ENCODE peak calls at places on chromosomes 6 and 20, in seven cellular contexts. One of them, this sample, is unnamed.
A peak's percentile ranks its signal among the peaks of the same experiment; 100 is the strongest.

GRCh38 chr20:53795170-53795569 is 201.5 kb upstream of the ZNF217 start:
- DNase-seq in H1: no peak
- DNase-seq in GM12878: no peak
- DNase-seq in GM12891: no peak
- DNase-seq in HepG2: no peak
- DNase-seq in SK-N-SH: no peak
- DNase-seq in K562: no peak
- DNase-seq in this sample: no peak

GRCh38 chr6:49806145-49806544 is 19.1 kb upstream of the PGK2 start:
- DNase-seq in HepG2: no peak
- DNase-seq in GM12891: no peak
- DNase-seq in H1: no peak
- DNase-seq in K562: no peak
- DNase-seq in GM12878: no peak
- DNase-seq in SK-N-SH: no peak
- DNase-seq in this sample: no peak

GRCh38 chr6:133947302-133947900 is 5.6 kb upstream of the TBPL1 start:
- DNase-seq in GM12891: no peak
- DNase-seq in H1: no peak
- DNase-seq in SK-N-SH: no peak
- DNase-seq in K562: no peak
- DNase-seq in HepG2: no peak
- DNase-seq in GM12878: no peak
- DNase-seq in this sample: no peak

GRCh38 chr6:116012471-116012949 is 48.2 kb downstream of the FRK start:
- DNase-seq in GM12878: no peak
- DNase-seq in HepG2: peak; percentile 25
- DNase-seq in SK-N-SH: no peak
- DNase-seq in K562: no peak
- DNase-seq in GM12891: no peak
- DNase-seq in H1: no peak
- DNase-seq in this sample: no peak

GRCh38 chr6:10404799-10405524 is 9.9 kb downstream of the TFAP2A start:
- DNase-seq in GM12891: no peak
- DNase-seq in K562: no peak
- DNase-seq in GM12878: no peak
- DNase-seq in HepG2: no peak
- DNase-seq in H1: no peak
- DNase-seq in SK-N-SH: no peak
- DNase-seq in this sample: no peak

GRCh38 chr20:53297154-53297529 is 296.5 kb downstream of the ZNF217 start:
- DNase-seq in HepG2: no peak
- DNase-seq in GM12878: no peak
- DNase-seq in GM12891: no peak
- DNase-seq in K562: no peak
- DNase-seq in H1: no peak
- DNase-seq in SK-N-SH: no peak
- DNase-seq in this sample: no peak

GRCh38 chr6:97437087-97437486 is 154.1 kb upstream of the MMS22L start:
- DNase-seq in GM12891: peak; percentile 4
- DNase-seq in GM12878: no peak
- DNase-seq in SK-N-SH: peak; percentile 42
- DNase-seq in H1: no peak
- DNase-seq in K562: peak; percentile 20
- DNase-seq in HepG2: peak; percentile 31
- DNase-seq in this sample: no peak

GRCh38 chr6:79076160-79076559 is 1.9 kb downstream of the PHIP start:
- DNase-seq in HepG2: peak; percentile 3
- DNase-seq in GM12878: no peak
- DNase-seq in K562: no peak
- DNase-seq in GM12891: no peak
- DNase-seq in SK-N-SH: peak; percentile 7
- DNase-seq in H1: no peak
- DNase-seq in this sample: no peak

GRCh38 chr6:16966821-16967817 is 134.7 kb upstream of the STMND1 start:
- DNase-seq in SK-N-SH: no peak
- DNase-seq in GM12891: no peak
- DNase-seq in K562: no peak
- DNase-seq in HepG2: no peak
- DNase-seq in H1: no peak
- DNase-seq in GM12878: no peak
- DNase-seq in this sample: no peak

GRCh38 chr20:35363190-35363589 is 48.6 kb downstream of the UQCC1 start:
- DNase-seq in H1: no peak
- DNase-seq in SK-N-SH: no peak
- DNase-seq in K562: no peak
- DNase-seq in GM12891: no peak
- DNase-seq in HepG2: no peak
- DNase-seq in GM12878: no peak
- DNase-seq in this sample: no peak

GRCh38 chr6:41488392-41489129 is 57.6 kb upstream of the FOXP4 start:
- DNase-seq in GM12878: peak; percentile 42
- DNase-seq in H1: no peak
- DNase-seq in K562: no peak
- DNase-seq in HepG2: peak; percentile 51
- DNase-seq in SK-N-SH: peak; percentile 63
- DNase-seq in GM12891: no peak
- DNase-seq in this sample: no peak

GRCh38 chr6:18680842-18681241 is 293.7 kb downstream of the RNF144B start:
- DNase-seq in GM12891: no peak
- DNase-seq in H1: no peak
- DNase-seq in SK-N-SH: no peak
- DNase-seq in HepG2: peak; percentile 25
- DNase-seq in K562: no peak
- DNase-seq in GM12878: no peak
- DNase-seq in this sample: no peak

GRCh38 chr6:164247106-164247505 is 832.6 kb downstream of the QKI start:
- DNase-seq in K562: no peak
- DNase-seq in H1: no peak
- DNase-seq in SK-N-SH: no peak
- DNase-seq in GM12891: no peak
- DNase-seq in HepG2: no peak
- DNase-seq in GM12878: no peak
- DNase-seq in this sample: no peak

DNA sequence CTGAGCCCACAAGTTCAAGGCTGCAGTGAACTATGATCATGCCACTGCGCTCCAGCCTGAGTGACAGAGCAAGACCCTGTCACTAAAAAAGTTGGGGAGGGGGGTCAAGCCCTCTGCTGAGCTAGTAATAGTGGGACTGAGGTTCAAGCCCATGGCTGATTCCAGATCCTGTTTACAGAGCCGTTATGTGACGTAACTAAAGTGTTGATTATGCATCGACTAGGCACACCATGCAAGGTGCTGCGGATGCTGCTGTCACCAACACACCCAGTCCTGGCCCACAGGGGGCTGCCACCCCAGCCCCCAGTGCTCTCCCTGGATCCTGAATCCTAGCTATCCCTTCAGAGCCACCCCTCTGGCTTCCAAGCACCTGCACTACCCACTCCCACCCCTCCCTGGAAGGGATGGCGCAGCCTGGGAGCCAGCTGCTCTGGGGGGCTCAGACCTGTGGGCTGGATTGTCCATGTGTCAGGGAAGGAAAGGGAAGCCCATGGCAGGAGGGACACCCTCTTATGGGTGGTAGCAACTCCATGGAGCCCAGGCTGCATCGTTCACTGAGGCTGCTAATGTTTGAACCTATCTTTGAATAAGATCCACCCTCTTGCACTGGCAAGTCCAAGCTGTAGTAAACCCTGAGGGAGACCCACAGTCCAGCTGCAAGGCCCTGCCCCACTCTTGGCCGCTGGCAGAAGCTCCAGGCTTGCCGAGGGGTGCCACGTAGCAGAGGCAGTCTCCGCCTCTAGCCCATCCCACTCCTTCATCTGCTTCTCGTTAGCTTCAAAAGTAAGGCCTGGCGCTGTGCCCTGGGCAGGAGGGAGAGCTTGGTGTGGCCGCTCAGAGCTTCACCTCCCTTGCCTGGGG is 95.0 kb downstream of the SNX5 start:
- DNase-seq in SK-N-SH: peak; percentile 85
- DNase-seq in HepG2: peak; percentile 91
- DNase-seq in K562: no peak
- DNase-seq in H1: no peak
- DNase-seq in GM12891: no peak
- DNase-seq in GM12878: no peak
- DNase-seq in this sample: no peak
- TF ChIP-seq POLR2AphosphoS5 in SK-N-SH: no peak
- TF ChIP-seq POLR2AphosphoS5 in HepG2: peak; percentile 59
- TF ChIP-seq POLR2AphosphoS5 in K562: no peak
- TF ChIP-seq POLR2AphosphoS5 in H1: no peak
- TF ChIP-seq POLR2AphosphoS5 in GM12891: no peak
- TF ChIP-seq POLR2AphosphoS5 in GM12878: no peak
- TF ChIP-seq POLR2AphosphoS5 in this sample: no peak

GRCh38 chr6:146594495-146594894 is 4.3 kb upstream of the ADGB start:
- DNase-seq in HepG2: no peak
- DNase-seq in SK-N-SH: no peak
- DNase-seq in H1: no peak
- DNase-seq in GM12878: no peak
- DNase-seq in K562: no peak
- DNase-seq in GM12891: no peak
- DNase-seq in this sample: no peak

GRCh38 chr6:146602526-146602925 is 3.8 kb downstream of the ADGB start:
- DNase-seq in H1: no peak
- DNase-seq in HepG2: no peak
- DNase-seq in GM12878: no peak
- DNase-seq in K562: no peak
- DNase-seq in SK-N-SH: no peak
- DNase-seq in GM12891: no peak
- DNase-seq in this sample: no peak

GRCh38 chr6:146601352-146601751 is 2.6 kb downstream of the ADGB start:
- DNase-seq in HepG2: no peak
- DNase-seq in GM12878: no peak
- DNase-seq in GM12891: no peak
- DNase-seq in K562: no peak
- DNase-seq in H1: no peak
- DNase-seq in SK-N-SH: no peak
- DNase-seq in this sample: no peak

GRCh38 chr6:146595981-146596731 is 2.6 kb upstream of the ADGB start:
- DNase-seq in GM12878: no peak
- DNase-seq in H1: no peak
- DNase-seq in K562: no peak
- DNase-seq in GM12891: no peak
- DNase-seq in SK-N-SH: no peak
- DNase-seq in HepG2: no peak
- DNase-seq in this sample: no peak

DNA sequence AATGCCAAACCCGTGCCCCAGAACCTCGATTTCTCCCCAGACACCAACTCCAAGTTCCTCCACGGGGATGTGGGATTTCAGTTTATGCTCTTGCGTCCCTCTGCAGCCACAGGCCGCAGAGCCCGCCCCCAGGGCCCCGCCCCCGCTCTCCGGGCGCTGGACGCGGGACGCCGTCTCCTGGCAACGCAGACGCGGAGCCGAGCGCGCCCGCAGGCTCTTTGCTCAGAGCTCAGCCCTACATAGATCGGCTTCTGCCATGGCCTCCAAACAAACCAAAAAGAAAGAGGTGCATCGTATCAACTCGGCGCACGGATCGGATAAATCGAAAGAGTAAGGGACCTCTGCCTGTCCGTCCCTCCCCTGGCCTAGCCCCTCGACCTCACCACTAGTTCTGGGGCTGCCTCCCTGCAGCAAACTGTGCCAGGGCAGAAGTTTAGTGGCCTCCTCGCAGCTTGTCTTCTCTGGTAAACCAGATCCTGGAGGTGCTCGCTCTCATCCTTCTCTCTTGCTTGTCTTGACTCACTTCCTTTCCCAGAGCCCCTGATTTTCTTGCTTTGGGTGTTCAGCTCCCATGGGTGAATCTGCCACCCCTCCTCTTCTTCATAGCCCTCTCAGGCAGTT is at the start of gene ADGB:
- DNase-seq in GM12891: no peak
- DNase-seq in GM12878: no peak
- DNase-seq in HepG2: peak; percentile 36
- DNase-seq in H1: peak; percentile 29
- DNase-seq in K562: peak; percentile 69
- DNase-seq in SK-N-SH: peak; percentile 82
- DNase-seq in this sample: no peak
- TF ChIP-seq TAF1 in GM12891: no peak
- TF ChIP-seq TAF1 in GM12878: no peak
- TF ChIP-seq TAF1 in HepG2: no peak
- TF ChIP-seq TAF1 in H1: no peak
- TF ChIP-seq TAF1 in K562: no peak
- TF ChIP-seq TAF1 in SK-N-SH: no peak
- TF ChIP-seq TAF1 in this sample: no peak

DNA sequence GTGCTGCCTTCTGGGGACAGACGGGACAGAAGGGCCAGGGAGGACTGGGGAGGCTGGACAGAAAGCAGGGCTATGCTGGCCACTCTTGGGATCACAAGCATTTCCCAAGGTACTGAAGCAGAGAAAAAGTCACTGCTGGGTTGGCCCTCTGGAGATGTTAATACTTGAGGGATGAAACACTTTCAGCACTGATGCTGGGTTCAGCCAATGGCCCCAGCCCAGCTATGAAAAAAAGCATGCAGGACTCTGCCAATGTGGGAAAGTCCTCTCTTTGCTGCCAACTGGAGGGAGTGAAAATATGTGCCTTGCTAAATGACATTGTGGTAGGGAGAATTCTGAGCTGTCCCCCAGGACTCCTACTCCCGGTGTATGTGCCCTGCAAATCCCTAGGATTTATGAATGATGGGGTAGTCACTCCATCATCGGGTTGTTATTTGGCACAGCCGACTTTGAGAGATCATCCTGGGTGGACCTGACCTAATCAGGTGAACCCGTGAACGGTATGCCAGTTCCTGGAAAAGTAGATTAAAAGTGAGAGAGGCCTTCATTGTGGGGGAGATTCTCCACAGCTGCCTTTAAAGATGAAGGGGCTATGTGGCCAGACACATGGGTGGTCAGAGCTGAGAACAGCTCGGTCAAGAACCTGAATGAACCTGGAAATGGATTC is 119.9 kb upstream of the TRAF3IP2 start:
- DNase-seq in H1: no peak
- DNase-seq in GM12891: no peak
- DNase-seq in SK-N-SH: no peak
- DNase-seq in HepG2: no peak
- DNase-seq in K562: no peak
- DNase-seq in GM12878: no peak
- DNase-seq in this sample: no peak
- TF ChIP-seq POLR2AphosphoS5 in H1: no peak
- TF ChIP-seq POLR2AphosphoS5 in GM12891: no peak
- TF ChIP-seq POLR2AphosphoS5 in SK-N-SH: no peak
- TF ChIP-seq POLR2AphosphoS5 in HepG2: no peak
- TF ChIP-seq POLR2AphosphoS5 in K562: no peak
- TF ChIP-seq POLR2AphosphoS5 in GM12878: no peak
- TF ChIP-seq POLR2AphosphoS5 in this sample: no peak

GRCh38 chr6:31453259-31453658 is 44.7 kb upstream of the MICB start:
- DNase-seq in K562: no peak
- DNase-seq in H1: no peak
- DNase-seq in GM12891: no peak
- DNase-seq in GM12878: no peak
- DNase-seq in SK-N-SH: no peak
- DNase-seq in HepG2: no peak
- DNase-seq in this sample: no peak

GRCh38 chr6:31446481-31446880 is 43.1 kb downstream of the MICA start:
- DNase-seq in SK-N-SH: no peak
- DNase-seq in H1: no peak
- DNase-seq in HepG2: no peak
- DNase-seq in GM12891: no peak
- DNase-seq in K562: no peak
- DNase-seq in GM12878: no peak
- DNase-seq in this sample: no peak

GRCh38 chr6:31452859-31453258 is 45.1 kb upstream of the MICB start:
- DNase-seq in HepG2: no peak
- DNase-seq in H1: no peak
- DNase-seq in GM12878: no peak
- DNase-seq in GM12891: no peak
- DNase-seq in K562: no peak
- DNase-seq in SK-N-SH: no peak
- DNase-seq in this sample: no peak

GRCh38 chr6:31450736-31451135 is 47.2 kb upstream of the MICB start:
- DNase-seq in GM12891: no peak
- DNase-seq in HepG2: no peak
- DNase-seq in K562: no peak
- DNase-seq in H1: no peak
- DNase-seq in SK-N-SH: no peak
- DNase-seq in GM12878: no peak
- DNase-seq in this sample: no peak
- TF ChIP-seq TAF1 in GM12891: no peak
- TF ChIP-seq TAF1 in HepG2: no peak
- TF ChIP-seq TAF1 in K562: no peak
- TF ChIP-seq TAF1 in H1: no peak
- TF ChIP-seq TAF1 in SK-N-SH: no peak
- TF ChIP-seq TAF1 in GM12878: no peak
- TF ChIP-seq TAF1 in this sample: no peak

This sample was measured in GM12892.